ENCODE peak calls at places on chromosome 1, in eight cellular contexts. R, B, V, U, W, P, D and G are unnamed samples. For H3K4me1, the result is how much of the 10 kb centered on the place peaks cover.

GRCh38 chr1:216416488-216416887 is 6.8 kb downstream of the USH2A start:
- DNase-seq in P (no peak), U (no peak), W (no peak), D (no peak), R (no peak), B (no peak), V (no peak), G (no peak)

GRCh38 chr1:76687324-76688018 is 179.8 kb upstream of the ST6GALNAC5 start:
- DNase-seq in U (no peak), B (no peak), W (no peak), R (no peak), D (no peak), V (no peak), P (no peak), G (no peak)

GRCh38 chr1:227915564-227916553 is 31.9 kb downstream of the WNT9A start:
- DNase-seq in P (no peak), D (no peak), W (no peak), V (no peak), B (no peak), U (peak), R (no peak), G (no peak)

GRCh38 chr1:55650449-55650848 is 435.3 kb upstream of the USP24 start:
- DNase-seq in W (no peak), P (no peak), U (no peak), R (no peak), V (no peak), D (no peak), B (no peak), G (no peak)

GRCh38 chr1:152118915-152119314 is 3.7 kb upstream of the TCHH start:
- DNase-seq in W (no peak), D (no peak), V (no peak), U (no peak), P (no peak), R (no peak), B (no peak), G (no peak)

GRCh38 chr1:29508458-29509107 is 272.3 kb downstream of the PTPRU start:
- DNase-seq in V (no peak), U (peak), D (no peak), W (no peak), B (no peak), R (no peak), P (no peak), G (no peak)

GRCh38 chr1:179144621-179145020 is 62.8 kb downstream of the TOR3A start:
- DNase-seq in D (no peak), V (no peak), B (no peak), U (no peak), P (no peak), R (no peak), W (no peak), G (no peak)

GRCh38 chr1:218878369-218878768 is 295.3 kb upstream of the LYPLAL1 start:
- DNase-seq in U (no peak), W (no peak), R (no peak), P (no peak), V (no peak), B (no peak), D (no peak), G (no peak)

GRCh38 chr1:218804014-218804785 is 369.5 kb upstream of the LYPLAL1 start:
- DNase-seq in B (no peak), R (no peak), W (no peak), V (peak), U (no peak), P (no peak), D (no peak), G (no peak)

GRCh38 chr1:48661726-48662483 is 114.8 kb downstream of the BEND5 start:
- DNase-seq in R (no peak), U (no peak), P (no peak), V (no peak), D (no peak), W (no peak), B (no peak), G (no peak)

GRCh38 chr1:168195199-168196135 is 16.7 kb downstream of the TIPRL start:
- DNase-seq in D (no peak), B (no peak), R (no peak), W (no peak), U (peak), P (no peak), V (no peak), G (no peak)

GRCh38 chr1:3746784-3747521 is 5.3 kb upstream of the CCDC27 start:
- DNase-seq in D (peak), R (peak), P (peak), W (peak), B (peak), V (no peak), U (peak), G (peak)

GRCh38 chr1:80656011-80656627 is 1144.6 kb upstream of the ADGRL2 start:
- DNase-seq in R (no peak), D (peak), B (no peak), W (no peak), U (peak), V (peak), P (peak), G (no peak)

GRCh38 chr1:89719502-89720306 is 86.8 kb downstream of the LRRC8C start:
- DNase-seq in U (no peak), P (peak), W (no peak), D (no peak), B (no peak), R (no peak), V (no peak), G (no peak)

GRCh38 chr1:178684542-178685000 is 40.5 kb upstream of the RALGPS2 start:
- DNase-seq in V (peak), D (peak), P (no peak), U (no peak), R (no peak), B (no peak), W (no peak), G (no peak)

GRCh38 chr1:4652631-4653327 is 1.6 kb upstream of the AJAP1 start:
- DNase-seq in B (peak), W (peak), D (peak), V (peak), R (peak), P (peak), U (peak), G (no peak)

GRCh38 chr1:165129568-165130164 is 226.8 kb downstream of the LMX1A start:
- DNase-seq in P (peak), W (peak), V (peak), R (peak), B (peak), D (peak), U (peak), G (no peak)

GRCh38 chr1:19294638-19295037 is 6.1 kb upstream of the AKR7A3 start:
- DNase-seq in V (no peak), D (no peak), P (no peak), R (no peak), B (no peak), U (no peak), W (no peak), G (no peak)

GRCh38 chr1:51469518-51469917 is 49.5 kb downstream of the EPS15 start:
- DNase-seq in D (no peak), P (no peak), R (no peak), U (no peak), V (no peak), W (no peak), B (no peak), G (no peak)

GRCh38 chr1:101137144-101138126 is 99.4 kb upstream of the S1PR1 start:
- DNase-seq in B (no peak), U (no peak), W (no peak), P (no peak), D (no peak), R (no peak), V (no peak), G (no peak)

GRCh38 chr1:23481904-23482303 is 2.1 kb downstream of the ASAP3 start:
- DNase-seq in W (no peak), B (no peak), R (no peak), P (no peak), U (no peak), D (no peak), V (no peak), G (no peak)

GRCh38 chr1:161215079-161215478 is at the start of gene FCER1G:
- DNase-seq in W (no peak), U (no peak), B (peak), D (no peak), V (no peak), P (no peak), R (peak), G (no peak)

GRCh38 chr1:193120604-193121166 is 1.1 kb upstream of the CDC73 start:
- DNase-seq in V (no peak), P (no peak), U (no peak), R (no peak), D (no peak), B (no peak), W (no peak), G (peak)

GRCh38 chr1:53066941-53067738 is 5.1 kb downstream of the PODN start:
- DNase-seq in V (no peak), R (no peak), B (no peak), P (no peak), W (peak), D (no peak), U (no peak), G (no peak)

GRCh38 chr1:197632651-197633050 is 142.6 kb downstream of the DENND1B start:
- DNase-seq in B (no peak), R (no peak), U (no peak), W (no peak), P (no peak), V (no peak), D (no peak), G (no peak)

GRCh38 chr1:183339556-183340167 is 78.5 kb downstream of the NMNAT2 start:
- DNase-seq in B (no peak), R (no peak), V (no peak), U (peak), W (no peak), D (no peak), P (no peak), G (no peak)

GRCh38 chr1:200670215-200671118 is 760 bp upstream of the DDX59 start:
- DNase-seq in V (peak), D (peak), R (peak), U (peak), B (no peak), P (peak), W (no peak), G (no peak)

GRCh38 chr1:228452194-228453021 is 34.8 kb upstream of the RNF187 start:
- DNase-seq in R (no peak), V (no peak), P (no peak), W (no peak), D (no peak), U (no peak), B (no peak), G (no peak)

GRCh38 chr1:27402349-27402754 is 9.9 kb downstream of the GPR3 start:
- DNase-seq in V (no peak), D (no peak), P (peak), W (peak), B (peak), U (peak), R (peak), G (no peak)

GRCh38 chr1:71118086-71118485 is 37.3 kb upstream of the ZRANB2 start:
- DNase-seq in B (no peak), D (no peak), U (no peak), V (no peak), R (no peak), P (no peak), W (no peak), G (no peak)

GRCh38 chr1:224432672-224433040 is 1.9 kb downstream of the WDR26 start:
- DNase-seq in B (no peak), R (no peak), D (no peak), V (no peak), U (no peak), W (no peak), P (peak), G (no peak)

DNA sequence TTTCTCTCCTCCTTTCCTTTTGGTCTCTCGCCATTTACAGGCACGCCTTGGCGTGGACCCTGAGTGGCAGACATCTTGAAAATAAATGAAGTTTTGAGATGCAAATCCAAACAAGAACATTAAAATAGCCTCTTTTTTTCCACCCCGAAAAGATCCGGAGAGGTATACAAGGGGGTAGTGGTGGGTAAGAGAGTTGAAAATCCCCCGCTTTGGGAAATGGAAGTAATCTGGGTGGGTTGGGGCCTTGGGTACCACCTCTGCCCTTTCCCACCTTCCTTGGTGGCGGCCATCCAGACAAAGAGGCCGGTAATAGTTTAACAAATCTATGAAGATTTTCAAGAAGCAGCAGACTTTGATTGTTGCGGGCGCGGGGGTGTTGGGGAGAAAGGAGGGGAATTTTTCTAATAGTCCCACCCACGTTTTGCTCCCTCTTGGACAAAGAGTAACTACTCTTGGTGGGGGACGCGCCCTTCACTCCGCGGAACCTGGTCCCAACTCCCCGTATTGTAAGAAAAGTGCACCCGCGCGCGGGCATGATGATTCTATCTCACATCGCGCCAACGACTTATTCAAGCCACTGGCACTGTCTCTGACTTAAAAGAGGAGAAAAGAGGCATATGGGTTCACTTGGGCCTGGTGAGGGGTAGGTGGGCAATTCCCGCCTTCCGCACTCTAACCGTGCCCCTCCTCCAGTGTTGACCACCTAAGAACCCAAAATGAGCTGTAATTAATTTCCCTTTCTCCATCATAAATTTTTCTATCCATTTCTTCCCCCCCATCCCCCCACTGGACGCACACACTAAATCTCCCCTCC is 3.9 kb upstream of the FOXD3 start:
- DNase-seq in R (no peak), U (no peak), W (no peak), D (no peak), P (no peak), V (no peak), B (no peak), G (no peak)
- H3K4me1 ChIP-seq in R (under half), U (under half), W (under half), D (under half), P (under half), V (under half), B (under half), G (under half)

GRCh38 chr1:42942444-42942843 is 16.2 kb downstream of the SLC2A1 start:
- DNase-seq in D (no peak), B (no peak), V (no peak), U (no peak), P (no peak), R (no peak), W (no peak), G (no peak)

GRCh38 chr1:42940851-42941639 is 17.6 kb downstream of the SLC2A1 start:
- DNase-seq in B (no peak), V (peak), P (no peak), R (no peak), U (peak), D (no peak), W (no peak), G (no peak)

GRCh38 chr1:42943728-42944127 is 14.9 kb downstream of the SLC2A1 start:
- DNase-seq in R (no peak), P (no peak), V (no peak), U (no peak), D (no peak), W (no peak), B (no peak), G (no peak)

GRCh38 chr1:42943166-42943565 is 15.5 kb downstream of the SLC2A1 start:
- DNase-seq in U (no peak), W (peak), V (peak), D (no peak), P (peak), B (peak), R (peak), G (no peak)

GRCh38 chr1:42941640-42942330 is 16.9 kb downstream of the SLC2A1 start:
- DNase-seq in V (peak), P (peak), B (peak), U (peak), W (peak), D (no peak), R (peak), G (peak)
- H3K4me3 ChIP-seq in V (peak), P (no peak), B (no peak), U (no peak), W (no peak), D (peak), R (no peak), G (no peak)

GRCh38 chr1:160098852-160099647 is 631 bp upstream of the IGSF8 start:
- DNase-seq in P (peak), B (peak), U (peak), V (peak), R (peak), W (peak), D (peak), G (peak)
- H3K27ac ChIP-seq in P (peak), B (peak), U (no peak), V (peak), R (peak), W (peak), D (peak), G (peak)

GRCh38 chr1:1433804-1434130 is 1.7 kb upstream of the VWA1 start:
- DNase-seq in R (no peak), U (peak), V (peak), W (no peak), B (peak), D (no peak), P (no peak), G (no peak)
- H3K4me1 ChIP-seq in R (half or more), U (under half), V (half or more), W (half or more), B (half or more), D (half or more), P (under half), G (under half)

DNA sequence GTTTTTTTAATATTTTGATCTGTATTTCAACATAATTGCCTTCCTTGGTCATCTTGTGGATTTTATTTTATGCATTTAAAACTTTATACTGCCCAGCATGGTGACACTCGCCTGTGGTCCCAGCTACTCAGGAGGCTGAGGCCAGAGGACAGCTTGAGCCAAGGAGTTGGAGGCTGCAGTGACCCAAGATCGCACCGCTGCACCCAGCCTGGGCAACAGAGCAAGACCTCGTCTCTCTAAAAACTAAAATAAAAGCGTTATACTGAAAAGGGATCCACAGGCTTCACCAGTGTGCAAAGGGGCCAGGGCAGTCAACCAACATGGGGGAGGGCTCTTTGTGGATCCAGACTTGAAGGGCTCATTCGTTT is 1.4 kb downstream of the NID1 start:
- DNase-seq in B (no peak), W (no peak), D (no peak), U (no peak), V (no peak), P (no peak), R (no peak), G (no peak)
- H3K4me3 ChIP-seq in B (peak), W (no peak), D (no peak), U (no peak), V (no peak), P (peak), R (peak), G (no peak)

GRCh38 chr1:1262759-1263158 is 10.9 kb downstream of the UBE2J2 start:
- DNase-seq in W (no peak), B (no peak), D (no peak), V (no peak), U (no peak), R (no peak), P (no peak), G (no peak)

GRCh38 chr1:1259948-1260614 is 13.6 kb upstream of the C1QTNF12 start:
- DNase-seq in P (no peak), U (no peak), V (no peak), B (no peak), R (peak), D (no peak), W (no peak), G (no peak)

GRCh38 chr1:1259540-1259939 is 13.0 kb upstream of the C1QTNF12 start:
- DNase-seq in U (no peak), R (no peak), V (no peak), D (no peak), P (no peak), W (no peak), B (no peak), G (no peak)

GRCh38 chr1:1259119-1259488 is 12.6 kb upstream of the C1QTNF12 start:
- DNase-seq in V (no peak), W (no peak), U (no peak), D (no peak), B (no peak), P (no peak), R (no peak), G (no peak)

DNA sequence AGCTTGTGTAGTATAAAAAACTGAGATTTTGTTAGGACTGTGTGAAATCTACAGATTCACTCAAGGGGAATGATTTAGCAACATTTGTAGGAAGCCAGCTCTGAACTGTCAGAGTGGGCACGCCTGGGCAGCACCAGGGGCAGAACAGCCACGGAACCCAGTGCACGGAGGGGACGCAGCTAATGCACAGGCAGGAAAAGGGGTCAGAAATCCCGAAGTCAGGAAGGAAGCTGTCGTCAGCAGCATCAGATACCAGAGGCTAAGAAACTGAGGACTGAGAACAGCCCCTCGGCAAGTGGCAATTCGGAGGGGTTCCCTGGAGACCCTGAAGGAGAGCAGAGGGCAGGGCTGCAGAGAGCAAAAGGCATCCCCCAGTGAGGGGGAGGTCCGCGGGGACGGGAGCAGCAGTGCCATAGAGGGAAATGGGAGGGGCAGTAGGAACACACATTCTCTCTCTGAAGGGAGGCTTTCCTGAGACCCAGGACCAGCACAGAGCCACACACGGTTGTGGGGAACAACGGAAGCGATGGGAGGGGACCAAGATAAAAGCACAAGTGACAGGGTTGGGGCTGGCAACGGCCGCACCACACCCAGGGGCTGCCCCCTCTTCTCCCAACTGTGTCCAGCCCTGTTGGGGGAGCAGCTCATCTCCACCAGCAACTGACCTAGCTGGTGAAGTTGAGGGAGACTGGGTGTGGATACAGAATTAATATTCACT is 12.7 kb downstream of the UBE2J2 start:
- DNase-seq in P (no peak), D (no peak), R (no peak), U (no peak), B (no peak), V (no peak), W (no peak), G (no peak)
- H3K27ac ChIP-seq in P (no peak), D (no peak), R (peak), U (no peak), B (peak), V (peak), W (no peak), G (peak)

DNA sequence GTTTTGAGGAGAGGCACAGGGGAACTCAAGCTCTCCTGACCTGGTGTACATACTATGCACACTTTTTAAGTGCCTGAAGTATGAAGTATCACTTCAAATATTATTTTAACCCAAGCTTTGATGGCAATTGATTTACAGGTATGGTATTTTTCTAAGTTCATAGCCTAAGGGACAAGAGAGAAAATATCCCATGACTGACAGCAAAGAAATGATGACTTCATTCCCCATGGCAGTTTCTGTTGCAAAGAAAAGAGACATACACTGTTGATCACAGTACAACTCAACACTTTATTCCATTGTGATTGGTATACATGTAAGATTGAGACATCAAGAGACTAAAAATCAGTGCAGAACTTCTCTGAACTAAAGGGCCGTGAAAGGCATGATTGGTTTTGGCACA is 41.8 kb upstream of the BCL10 start:
- DNase-seq in W (no peak), B (no peak), D (no peak), U (no peak), P (no peak), R (no peak), V (no peak), G (no peak)
- H3K4me1 ChIP-seq in W (under half), B (under half), D (half or more), U (under half), P (under half), R (under half), V (half or more), G (under half)